ENCODE peak calls at places on chromosomes 3 and 15, in seven cellular contexts. A is GM23248, C is RWPE1, G is OCI-LY7, F is fibroblast of lung, K is neural progenitor cell, O is Panc1. B is an unnamed sample.

GRCh38 chr15:58511588-58511987 is 79.8 kb downstream of the LIPC start:
- DNase-seq in A (no peak), C (no peak), G (no peak), F (no peak), K (no peak), O (no peak), B (no peak)

GRCh38 chr15:66630801-66631351 is 65.1 kb upstream of the LCTL start:
- DNase-seq in A (no peak), C (no peak), G (no peak), F (no peak), K (no peak), O (no peak), B (no peak)

GRCh38 chr3:53796161-53796560 is 50.1 kb downstream of the CHDH start:
- DNase-seq in A (no peak), C (no peak), G (no peak), F (no peak), K (peak), O (no peak), B (peak)

GRCh38 chr3:80141557-80141956 is 373.8 kb upstream of the ROBO1 start:
- DNase-seq in A (no peak), C (no peak), G (no peak), F (no peak), K (no peak), O (no peak), B (no peak)

GRCh38 chr15:81336568-81336967 is 12.6 kb upstream of the STARD5 start:
- DNase-seq in A (peak), C (peak), G (peak), F (peak), K (no peak), O (no peak), B (no peak)

GRCh38 chr3:1082024-1082633 is 10.7 kb upstream of the CNTN6 start:
- DNase-seq in A (peak), C (no peak), G (peak), F (peak), K (peak), O (no peak), B (no peak)

GRCh38 chr3:131543714-131544113 is 40.9 kb upstream of the MRPL3 start:
- DNase-seq in A (peak), C (peak), G (no peak), F (peak), K (no peak), O (peak), B (no peak)

GRCh38 chr15:29873264-29873663 is 51.0 kb upstream of the TJP1 start:
- DNase-seq in A (peak), C (no peak), G (no peak), F (no peak), K (no peak), O (no peak), B (no peak)

GRCh38 chr3:129467934-129468333 is 27.9 kb downstream of the IFT122 start:
- DNase-seq in A (no peak), C (no peak), G (no peak), F (no peak), K (no peak), O (no peak), B (no peak)

GRCh38 chr3:71057526-71057894 is 526.0 kb downstream of the FOXP1 start:
- DNase-seq in A (peak), C (peak), G (no peak), F (no peak), K (no peak), O (no peak), B (no peak)

GRCh38 chr3:18512007-18512406 is 86.9 kb upstream of the SATB1 start:
- DNase-seq in A (no peak), C (no peak), G (peak), F (no peak), K (no peak), O (no peak), B (no peak)

GRCh38 chr3:4859788-4860187 is 119.4 kb upstream of the BHLHE40 start:
- DNase-seq in A (no peak), C (no peak), G (no peak), F (no peak), K (no peak), O (no peak), B (no peak)

GRCh38 chr3:48990636-48991421 is 788 bp downstream of the P4HTM start:
- DNase-seq in A (peak), C (no peak), G (peak), F (peak), K (peak), O (no peak), B (no peak)

GRCh38 chr3:39090922-39091321 is 16.5 kb downstream of the GORASP1 start:
- DNase-seq in A (no peak), C (no peak), G (no peak), F (peak), K (no peak), O (no peak), B (no peak)

GRCh38 chr3:73378207-73378606 is 246.5 kb downstream of the PDZRN3 start:
- DNase-seq in A (no peak), C (no peak), G (no peak), F (no peak), K (peak), O (no peak), B (no peak)

GRCh38 chr3:118863731-118864322 is 170.8 kb downstream of the IGSF11 start:
- DNase-seq in A (peak), C (no peak), G (peak), F (no peak), K (peak), O (no peak), B (no peak)

GRCh38 chr15:91219203-91219602 is 119.1 kb downstream of the SV2B start:
- DNase-seq in A (no peak), C (no peak), G (no peak), F (no peak), K (no peak), O (no peak), B (no peak)

GRCh38 chr15:56249080-56249479 is 5.4 kb upstream of the RFX7 start:
- DNase-seq in A (peak), C (peak), G (peak), F (peak), K (peak), O (no peak), B (no peak)

GRCh38 chr3:145290010-145290409 is 871.0 kb downstream of the PLOD2 start:
- DNase-seq in A (no peak), C (no peak), G (no peak), F (no peak), K (no peak), O (no peak), B (no peak)

GRCh38 chr15:45148076-45149059 is 18.6 kb downstream of the DUOX1 start:
- DNase-seq in A (peak), C (peak), G (no peak), F (no peak), K (no peak), O (no peak), B (no peak)

GRCh38 chr15:45439521-45439931 is 61.2 kb upstream of the GATM start:
- DNase-seq in A (no peak), C (no peak), G (no peak), F (no peak), K (no peak), O (no peak), B (no peak)

GRCh38 chr3:15221574-15222217 is 15.7 kb downstream of the CAPN7 start:
- DNase-seq in A (no peak), C (no peak), G (no peak), F (no peak), K (no peak), O (no peak), B (no peak)

GRCh38 chr3:15217841-15218267 is 11.8 kb downstream of the CAPN7 start:
- DNase-seq in A (no peak), C (no peak), G (peak), F (no peak), K (no peak), O (no peak), B (no peak)

GRCh38 chr3:15218689-15219088 is 12.6 kb downstream of the CAPN7 start:
- DNase-seq in A (no peak), C (no peak), G (no peak), F (no peak), K (no peak), O (no peak), B (no peak)

GRCh38 chr3:15220661-15221060 is 14.6 kb downstream of the CAPN7 start:
- DNase-seq in A (no peak), C (no peak), G (no peak), F (no peak), K (no peak), O (no peak), B (no peak)

DNA sequence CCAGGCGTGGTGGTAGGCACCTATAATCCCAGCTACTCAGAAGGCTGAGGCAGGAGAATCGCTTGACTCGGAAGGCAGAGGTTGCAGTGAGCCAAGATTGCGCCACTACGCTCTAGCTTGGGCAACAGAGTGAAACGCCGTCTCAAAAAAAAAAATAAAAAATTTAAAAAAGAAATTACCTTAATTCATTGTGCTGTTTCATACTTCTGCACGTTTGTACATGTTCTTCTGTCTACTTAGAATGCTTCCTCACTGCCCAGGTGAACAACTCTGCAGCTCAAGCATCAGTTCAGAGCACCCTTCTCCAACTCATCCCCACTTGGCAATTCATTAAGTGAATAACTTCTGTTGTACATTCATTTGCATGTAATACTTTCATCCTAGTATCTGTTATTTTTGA is 14.0 kb downstream of the CAPN7 start:
- DNase-seq in A (no peak), C (no peak), G (no peak), F (no peak), K (no peak), O (no peak), B (no peak)
- H3K27ac ChIP-seq in A (no peak), C (no peak), G (no peak), F (no peak), K (no peak), O (no peak), B (no peak)

GRCh38 chr3:33582234-33582633 is 135.8 kb downstream of the CLASP2 start:
- DNase-seq in A (no peak), C (no peak), G (no peak), F (no peak), K (no peak), O (no peak), B (no peak)
- H3K27ac ChIP-seq in A (no peak), C (no peak), G (no peak), F (no peak), K (peak), O (no peak), B (no peak)

GRCh38 chr3:127012091-127012490 is 29.2 kb downstream of the PLXNA1 start:
- DNase-seq in A (peak), C (peak), G (no peak), F (peak), K (no peak), O (no peak), B (no peak)
- H3K27ac ChIP-seq in A (no peak), C (no peak), G (no peak), F (no peak), K (no peak), O (no peak), B (no peak)

GRCh38 chr15:35559683-35560082 is 13.7 kb upstream of the DPH6 start:
- DNase-seq in A (no peak), C (no peak), G (no peak), F (no peak), K (no peak), O (no peak), B (no peak)
- H3K27ac ChIP-seq in A (no peak), C (no peak), G (no peak), F (no peak), K (no peak), O (no peak), B (no peak)

B was measured in caudate nucleus.